ENCODE peak calls at places on chromosomes 12 and 14, in six cellular contexts. E is germinal center; V is stimulated activated CD4-positive, alpha-beta T cell treated with anti-CD3 and anti-CD28 coated beads, Interleukin-1b, Interleukin-23, amount 100 ng/mL, for 48 hours; P is EL; A is AG09309; L is upper lobe of left lung. I is an unnamed sample.

GRCh38 chr12:124828264-124829007 is 35.2 kb downstream of the SCARB1 start:
- DNase-seq in E (no peak), V (no peak), P (peak), A (no peak), L (no peak), I (no peak)

GRCh38 chr14:91649930-91650329 is 82.0 kb downstream of the CATSPERB start:
- DNase-seq in E (no peak), V (no peak), P (peak), A (peak), L (no peak), I (no peak)

GRCh38 chr12:78431931-78432330 is 432.6 kb upstream of the SYT1 start:
- DNase-seq in E (no peak), V (no peak), P (peak), A (no peak), L (no peak), I (no peak)

GRCh38 chr14:77616133-77616453 is 344 bp downstream of the SPTLC2 start:
- DNase-seq in E (no peak), V (no peak), P (no peak), A (no peak), L (no peak), I (no peak)

GRCh38 chr14:64971890-64972785 is at the start of gene RAB15:
- DNase-seq in E (peak), V (peak), P (peak), A (no peak), L (peak), I (peak)

GRCh38 chr12:105561981-105562726 is 231.7 kb downstream of the C12orf75 start:
- DNase-seq in E (no peak), V (no peak), P (peak), A (peak), L (no peak), I (no peak)

GRCh38 chr12:31588976-31589375 is 2.0 kb downstream of the DENND5B start:
- DNase-seq in E (no peak), V (no peak), P (peak), A (no peak), L (no peak), I (no peak)

GRCh38 chr12:71019282-71019831 is 98.8 kb upstream of the PTPRR start:
- DNase-seq in E (no peak), V (no peak), P (no peak), A (no peak), L (no peak), I (no peak)